ENCODE peak calls at places on chromosomes 4 and X, in four cellular contexts. B is HepG2, V is HCT116, O is GM12878. Q is an unnamed sample.

GRCh38 chr4:6221851-6222760 is 21.8 kb upstream of the JAKMIP1 start:
- DNase-seq in B (no peak), V (peak), O (no peak), Q (peak)

GRCh38 chr4:169015237-169015636 is 5.2 kb upstream of the CBR4 start:
- DNase-seq in B (no peak), V (no peak), O (no peak), Q (no peak)

GRCh38 chrX:108072746-108073145 is 18.6 kb downstream of the PSMD10 start:
- DNase-seq in B (no peak), V (no peak), O (no peak), Q (no peak)

GRCh38 chr4:54230479-54231418 is 1.7 kb downstream of the PDGFRA start:
- DNase-seq in B (no peak), V (no peak), O (no peak), Q (peak)

GRCh38 chrX:18681996-18682395 is 10.1 kb upstream of the RS1 start:
- DNase-seq in B (no peak), V (no peak), O (no peak), Q (no peak)

GRCh38 chr4:10605056-10605455 is 79.5 kb downstream of the CLNK start:
- DNase-seq in B (no peak), V (no peak), O (no peak), Q (no peak)

GRCh38 chr4:85127653-85128052 is 161.2 kb upstream of the WDFY3 start:
- DNase-seq in B (peak), V (peak), O (no peak), Q (peak)

GRCh38 chr4:138275216-138275615 is 33.1 kb upstream of the SLC7A11 start:
- DNase-seq in B (no peak), V (no peak), O (no peak), Q (no peak)

GRCh38 chr4:88382621-88383020 is 4.0 kb downstream of the HERC6 start:
- DNase-seq in B (no peak), V (no peak), O (peak), Q (no peak)

GRCh38 chrX:47285762-47286320 is 53.0 kb downstream of the USP11 start:
- DNase-seq in B (no peak), V (no peak), O (no peak), Q (no peak)

GRCh38 chrX:40009462-40009851 is 88.3 kb downstream of the BCOR start:
- DNase-seq in B (no peak), V (no peak), O (no peak), Q (no peak)

GRCh38 chr4:2809610-2810180 is 16.8 kb downstream of the SH3BP2 start:
- DNase-seq in B (no peak), V (no peak), O (no peak), Q (no peak)

GRCh38 chr4:189792819-189793618 is 147.7 kb upstream of the FRG1 start:
- DNase-seq in B (peak), V (peak), O (no peak), Q (peak)

GRCh38 chrX:116238093-116238492 is 67.5 kb downstream of the AGTR2 start:
- DNase-seq in B (no peak), V (no peak), O (no peak), Q (no peak)

GRCh38 chrX:39577976-39578962 is 519.5 kb downstream of the BCOR start:
- DNase-seq in B (no peak), V (no peak), O (peak), Q (no peak)

GRCh38 chr4:164989464-164989863 is 12.0 kb upstream of the TRIM61 start:
- DNase-seq in B (no peak), V (no peak), O (no peak), Q (no peak)

GRCh38 chrX:38993500-38993899 is 192.2 kb downstream of the MID1IP1 start:
- DNase-seq in B (no peak), V (no peak), O (no peak), Q (no peak)

GRCh38 chr4:184568770-184569169 is 80.5 kb downstream of the CASP3 start:
- DNase-seq in B (no peak), V (no peak), O (peak), Q (peak)

GRCh38 chr4:32470087-32470585 is 1750.0 kb downstream of the PCDH7 start:
- DNase-seq in B (no peak), V (no peak), O (no peak), Q (no peak)

GRCh38 chr4:161714928-161715327 is 448.9 kb downstream of the FSTL5 start:
- DNase-seq in B (no peak), V (no peak), O (no peak), Q (no peak)

GRCh38 chr4:6375620-6376295 is 96.7 kb downstream of the PPP2R2C start:
- DNase-seq in B (no peak), V (no peak), O (no peak), Q (no peak)

GRCh38 chrX:119095936-119096335 is 23.1 kb downstream of the CT47C1 start:
- DNase-seq in B (no peak), V (no peak), O (no peak), Q (no peak)

GRCh38 chrX:41238543-41238942 is 95.4 kb upstream of the DDX3X start:
- DNase-seq in B (no peak), V (no peak), O (no peak), Q (no peak)

GRCh38 chr4:174764105-174764729 is 64.8 kb downstream of the GLRA3 start:
- DNase-seq in B (peak), V (peak), O (no peak), Q (peak)

GRCh38 chr4:37629713-37630112 is 56.5 kb downstream of the RELL1 start:
- DNase-seq in B (no peak), V (no peak), O (no peak), Q (no peak)

GRCh38 chrX:20363003-20363674 is 96.4 kb upstream of the RPS6KA3 start:
- DNase-seq in B (no peak), V (no peak), O (no peak), Q (no peak)

GRCh38 chrX:55715847-55716246 is 1.7 kb upstream of the RRAGB start:
- DNase-seq in B (peak), V (no peak), O (no peak), Q (no peak)

GRCh38 chr4:145298885-145299284 is 118.5 kb upstream of the OTUD4 start:
- DNase-seq in B (no peak), V (no peak), O (peak), Q (no peak)

GRCh38 chr4:4323705-4324534 is 33.9 kb downstream of the ZBTB49 start:
- DNase-seq in B (no peak), V (no peak), O (no peak), Q (no peak)

GRCh38 chr4:165726831-165727230 is 146.2 kb upstream of the TLL1 start:
- DNase-seq in B (no peak), V (no peak), O (no peak), Q (no peak)

GRCh38 chr4:8830611-8831200 is 40.9 kb downstream of the HMX1 start:
- DNase-seq in B (no peak), V (no peak), O (no peak), Q (peak)

GRCh38 chr4:151468715-151469696 is 60.0 kb downstream of the FHIP1A start:
- DNase-seq in B (no peak), V (no peak), O (no peak), Q (no peak)

GRCh38 chrX:150202641-150203248 is 160.4 kb upstream of the MAMLD1 start:
- DNase-seq in B (no peak), V (no peak), O (no peak), Q (no peak)

GRCh38 chrX:106286053-106286650 is 118.0 kb downstream of the PWWP3B start:
- DNase-seq in B (peak), V (peak), O (no peak), Q (no peak)

GRCh38 chr4:41644915-41645295 is 103.6 kb downstream of the PHOX2B start:
- DNase-seq in B (no peak), V (no peak), O (no peak), Q (no peak)

GRCh38 chr4:17961249-17961648 is 60.3 kb downstream of the LCORL start:
- DNase-seq in B (no peak), V (no peak), O (no peak), Q (no peak)

GRCh38 chr4:12555011-12555410 is 929.1 kb downstream of the RAB28 start:
- DNase-seq in B (no peak), V (no peak), O (no peak), Q (no peak)

GRCh38 chr4:130053723-130054122 is 957.8 kb downstream of the C4orf33 start:
- DNase-seq in B (peak), V (no peak), O (no peak), Q (no peak)
- TF ChIP-seq ZBTB33 in B (no peak), V (no peak), O (no peak), Q (no peak)

GRCh38 chr4:20354120-20354519 is 102.4 kb downstream of the SLIT2 start:
- DNase-seq in B (no peak), V (no peak), O (no peak), Q (no peak)
- TF ChIP-seq ZBTB33 in B (no peak), V (no peak), O (no peak), Q (no peak)

DNA sequence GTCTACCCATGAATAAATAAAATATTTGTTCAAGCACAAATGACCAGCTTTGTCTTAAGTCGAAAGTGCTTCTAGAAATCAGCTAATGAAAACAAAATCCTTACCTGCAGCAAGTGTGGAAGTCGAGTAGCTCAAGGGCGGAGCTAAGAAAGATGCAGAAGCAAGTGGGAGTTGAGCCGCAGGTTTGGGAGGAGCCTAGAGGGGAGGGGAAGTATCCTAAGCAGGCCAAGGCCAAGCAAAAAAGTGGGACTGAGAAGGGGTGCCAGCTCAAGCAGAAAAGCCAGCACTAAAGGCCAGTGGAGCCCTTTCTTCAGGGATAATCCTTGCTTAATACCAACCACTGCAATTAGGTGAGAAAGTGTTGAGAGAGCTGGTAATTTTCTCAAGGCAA is 60.8 kb downstream of the DLG3 start:
- DNase-seq in B (no peak), V (no peak), O (no peak), Q (no peak)
- TF ChIP-seq ZBTB33 in B (no peak), V (no peak), O (no peak), Q (no peak)

DNA sequence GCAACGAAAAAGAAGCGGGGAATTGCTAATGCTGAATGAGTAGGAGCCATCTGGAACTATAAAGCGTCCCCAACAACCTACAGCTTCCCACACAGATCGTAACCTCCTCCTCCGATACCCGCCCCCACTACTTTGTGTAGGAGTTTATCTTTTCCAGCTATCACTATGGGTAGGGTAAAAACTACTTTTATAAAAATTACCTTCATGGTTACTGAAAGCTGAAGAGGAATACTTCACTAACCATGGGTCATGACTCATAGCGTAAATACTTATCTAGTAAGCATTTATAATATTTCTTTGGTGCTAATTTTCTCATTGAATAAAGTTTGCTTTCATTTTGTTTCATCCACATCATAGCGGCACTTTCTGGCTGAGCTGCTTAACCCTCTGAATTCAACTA is 79.4 kb upstream of the TNIP3 start:
- DNase-seq in B (no peak), V (no peak), O (no peak), Q (no peak)
- TF ChIP-seq ZBTB33 in B (no peak), V (no peak), O (no peak), Q (no peak)

DNA sequence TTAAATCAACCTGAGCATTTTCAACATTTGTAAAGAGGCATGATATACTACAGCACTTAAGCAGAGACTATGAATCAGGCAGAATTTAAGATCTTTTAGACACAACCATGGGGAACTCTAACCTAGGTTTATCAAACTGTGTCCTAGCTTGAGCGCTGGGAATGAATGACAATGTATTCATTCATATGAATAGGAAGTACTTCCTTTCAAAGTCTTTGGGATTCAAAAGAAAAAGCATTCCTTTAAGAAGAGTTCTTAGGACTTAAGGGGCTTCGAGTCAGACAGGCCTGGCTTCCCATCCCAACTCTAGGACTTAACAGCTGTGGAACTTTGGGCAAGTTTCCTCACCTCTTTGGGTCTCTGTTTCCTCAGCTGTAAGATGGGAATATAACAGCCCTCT is 104.6 kb downstream of the ANAPC4 start:
- DNase-seq in B (no peak), V (no peak), O (no peak), Q (no peak)
- TF ChIP-seq ZBTB33 in B (no peak), V (no peak), O (no peak), Q (no peak)

GRCh38 chr4:99103166-99103565 is 14.6 kb upstream of the ADH5 start:
- DNase-seq in B (no peak), V (no peak), O (no peak), Q (no peak)
- TF ChIP-seq ZBTB33 in B (no peak), V (no peak), O (no peak), Q (no peak)

GRCh38 chr4:108988514-108989195 is 225.8 kb upstream of the ETNPPL start:
- DNase-seq in B (no peak), V (no peak), O (no peak), Q (no peak)

GRCh38 chr4:108991929-108992328 is 229.1 kb upstream of the ETNPPL start:
- DNase-seq in B (no peak), V (no peak), O (no peak), Q (no peak)
- TF ChIP-seq ZBTB33 in B (no peak), V (no peak), O (no peak), Q (no peak)

GRCh38 chrX:24405959-24406358 is 45.5 kb downstream of the SUPT20HL1 start:
- DNase-seq in B (no peak), V (no peak), O (no peak), Q (peak)
- TF ChIP-seq ZBTB33 in B (no peak), V (no peak), O (no peak), Q (no peak)

GRCh38 chr4:7389101-7389701 is 45.5 kb downstream of the PSAPL1 start:
- DNase-seq in B (no peak), V (no peak), O (no peak), Q (peak)
- TF ChIP-seq ZBTB33 in B (no peak), V (no peak), O (no peak), Q (no peak)